ENCODE peak calls at places on chromosomes 5 and 9, in eight cellular contexts. C, E, F, S, G, R, P and D are unnamed samples.

GRCh38 chr9:137878146-137878941 is 762 bp downstream of the CACNA1B start:
- DNase-seq in C (no peak), E (peak), F (no peak), S (peak), G (peak), R (no peak), P (no peak), D (peak)

GRCh38 chr5:88745093-88745696 is 137.8 kb downstream of the MEF2C start:
- DNase-seq in C (no peak), E (no peak), F (no peak), S (no peak), G (no peak), R (no peak), P (no peak), D (no peak)

GRCh38 chr9:91530829-91531228 is 107.2 kb upstream of the NFIL3 start:
- DNase-seq in C (no peak), E (no peak), F (no peak), S (no peak), G (no peak), R (no peak), P (no peak), D (no peak)

GRCh38 chr9:70100362-70100761 is 56.7 kb downstream of the MAMDC2 start:
- DNase-seq in C (peak), E (no peak), F (no peak), S (no peak), G (no peak), R (peak), P (no peak), D (no peak)

GRCh38 chr5:147346006-147346561 is 111.3 kb downstream of the STK32A start:
- DNase-seq in C (no peak), E (no peak), F (no peak), S (no peak), G (no peak), R (no peak), P (no peak), D (no peak)

GRCh38 chr5:111670826-111671492 is 86.0 kb downstream of the NREP start:
- DNase-seq in C (no peak), E (no peak), F (no peak), S (no peak), G (no peak), R (no peak), P (no peak), D (no peak)

GRCh38 chr5:155125696-155126095 is 112.1 kb downstream of the KIF4B start:
- DNase-seq in C (no peak), E (no peak), F (no peak), S (no peak), G (no peak), R (no peak), P (no peak), D (no peak)

GRCh38 chr5:37272564-37272963 is 23.4 kb upstream of the CPLANE1 start:
- DNase-seq in C (no peak), E (no peak), F (peak), S (no peak), G (peak), R (no peak), P (no peak), D (no peak)

GRCh38 chr5:95946451-95946850 is 15.2 kb downstream of the ELL2 start:
- DNase-seq in C (no peak), E (no peak), F (no peak), S (no peak), G (no peak), R (no peak), P (no peak), D (no peak)

GRCh38 chr9:27276182-27277030 is 20.5 kb downstream of the EQTN start:
- DNase-seq in C (peak), E (peak), F (peak), S (peak), G (no peak), R (no peak), P (no peak), D (no peak)

GRCh38 chr9:115616666-115617239 is 498.8 kb upstream of the TNC start:
- DNase-seq in C (no peak), E (no peak), F (no peak), S (no peak), G (no peak), R (no peak), P (no peak), D (no peak)

GRCh38 chr5:56270058-56270457 is 36.9 kb upstream of the ANKRD55 start:
- DNase-seq in C (no peak), E (no peak), F (no peak), S (no peak), G (no peak), R (no peak), P (no peak), D (no peak)

GRCh38 chr5:168006473-168007130 is 284.8 kb upstream of the WWC1 start:
- DNase-seq in C (no peak), E (no peak), F (no peak), S (no peak), G (no peak), R (no peak), P (peak), D (no peak)

GRCh38 chr5:122751293-122751753 is 23.6 kb upstream of the SNX2 start:
- DNase-seq in C (no peak), E (no peak), F (peak), S (no peak), G (peak), R (peak), P (no peak), D (no peak)

GRCh38 chr9:132880311-132880661 is 1.6 kb downstream of the SPACA9 start:
- DNase-seq in C (no peak), E (peak), F (no peak), S (no peak), G (no peak), R (no peak), P (no peak), D (no peak)

GRCh38 chr5:149618581-149619248 is 37.4 kb downstream of the ARHGEF37 start:
- DNase-seq in C (no peak), E (peak), F (peak), S (peak), G (peak), R (no peak), P (no peak), D (peak)

GRCh38 chr9:128558431-128559310 is 6.3 kb downstream of the SPTAN1 start:
- DNase-seq in C (peak), E (peak), F (peak), S (peak), G (no peak), R (peak), P (peak), D (peak)

GRCh38 chr9:94632736-94633135 is 6.6 kb downstream of the FBP1 start:
- DNase-seq in C (no peak), E (no peak), F (no peak), S (no peak), G (no peak), R (no peak), P (no peak), D (no peak)

GRCh38 chr5:93154551-93154950 is 426.5 kb downstream of the NR2F1-AS1 start:
- DNase-seq in C (no peak), E (no peak), F (no peak), S (no peak), G (no peak), R (no peak), P (no peak), D (no peak)

GRCh38 chr9:72060513-72060912 is at the start of gene C9orf57:
- DNase-seq in C (no peak), E (no peak), F (no peak), S (no peak), G (no peak), R (no peak), P (no peak), D (no peak)

GRCh38 chr5:142827934-142828576 is 57.9 kb downstream of the ARHGAP26 start:
- DNase-seq in C (no peak), E (no peak), F (no peak), S (no peak), G (no peak), R (no peak), P (no peak), D (no peak)

GRCh38 chr5:174877987-174878386 is 153.6 kb downstream of the MSX2 start:
- DNase-seq in C (no peak), E (no peak), F (no peak), S (no peak), G (no peak), R (no peak), P (no peak), D (no peak)

GRCh38 chr5:76547242-76547890 is 75.8 kb downstream of the F2RL2 start:
- DNase-seq in C (no peak), E (peak), F (no peak), S (peak), G (no peak), R (no peak), P (no peak), D (peak)

GRCh38 chr5:178765753-178766300 is 35.4 kb upstream of the ZNF354A start:
- DNase-seq in C (no peak), E (no peak), F (no peak), S (no peak), G (no peak), R (no peak), P (no peak), D (no peak)

GRCh38 chr9:76912631-76913275 is 6.8 kb upstream of the PRUNE2 start:
- DNase-seq in C (no peak), E (no peak), F (no peak), S (no peak), G (no peak), R (no peak), P (no peak), D (peak)

GRCh38 chr5:158590936-158591863 is 508.5 kb downstream of the EBF1 start:
- DNase-seq in C (peak), E (no peak), F (no peak), S (no peak), G (peak), R (no peak), P (no peak), D (no peak)

DNA sequence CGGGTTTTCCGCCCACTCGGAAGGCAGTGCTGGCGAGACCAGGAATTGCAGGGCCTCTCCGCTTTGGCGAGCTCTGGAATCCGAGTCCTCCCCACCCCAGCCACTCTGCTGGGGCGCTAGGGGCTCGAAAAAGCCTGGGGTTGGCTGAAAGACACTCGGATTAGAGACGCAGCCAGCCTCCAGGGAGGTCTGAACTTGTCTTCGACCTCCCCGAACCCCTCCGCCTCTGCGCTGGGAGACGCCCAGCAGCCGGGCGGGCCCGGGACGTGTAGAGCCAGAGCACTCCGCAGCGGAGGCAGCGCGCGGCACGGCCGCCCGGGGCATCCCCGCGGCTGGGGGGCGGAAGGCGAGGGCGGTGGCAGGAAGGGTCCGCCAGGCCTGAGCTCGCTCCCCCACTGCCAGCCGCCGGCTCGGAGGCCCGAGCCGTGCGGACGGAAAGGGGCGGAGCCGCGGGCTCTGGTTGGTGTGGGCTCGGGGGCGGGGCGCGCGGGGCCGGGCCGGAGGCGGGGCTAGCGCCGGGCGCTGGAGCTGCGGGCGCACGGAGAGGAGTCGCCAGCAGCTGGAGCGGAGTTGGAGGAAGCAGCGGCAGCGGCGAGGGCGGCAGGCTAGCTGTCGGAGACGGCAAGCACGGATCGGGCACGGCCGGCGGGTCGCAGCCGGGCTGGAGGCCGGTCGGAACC is at the start of gene PIK3R1:
- DNase-seq in C (peak), E (peak), F (peak), S (peak), G (peak), R (peak), P (peak), D (peak)
- TF ChIP-seq CTCF in C (peak), E (peak), F (no peak), S (no peak), G (no peak), R (no peak), P (peak), D (peak)

DNA sequence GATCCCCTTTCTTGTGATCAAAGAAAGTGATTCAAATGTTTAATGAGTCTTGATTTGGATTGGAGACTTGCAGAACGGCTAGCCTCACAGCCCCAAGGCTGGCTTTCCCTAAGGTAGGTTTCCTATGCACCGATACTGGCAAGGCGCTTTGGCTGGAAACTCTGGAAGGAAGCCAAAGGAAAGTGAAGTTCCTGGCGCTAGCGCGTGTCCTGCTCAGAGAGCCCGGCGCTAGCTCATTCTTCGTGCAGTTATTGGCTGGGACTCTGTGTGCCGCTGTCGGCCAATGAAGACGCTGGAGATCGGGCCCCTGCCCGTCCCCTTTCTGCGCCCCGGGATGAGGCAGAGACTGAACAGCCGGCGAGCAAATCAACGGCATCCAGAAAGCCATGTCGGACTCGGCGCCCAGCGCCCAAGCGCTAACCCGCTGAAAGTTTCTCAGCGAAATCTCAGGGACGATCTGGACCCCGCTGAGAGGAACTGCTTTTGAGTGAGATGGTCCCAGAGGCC is at the start of gene PCDHGC3:
- DNase-seq in C (peak), E (peak), F (peak), S (peak), G (peak), R (peak), P (peak), D (peak)
- TF ChIP-seq CTCF in C (peak), E (peak), F (no peak), S (peak), G (no peak), R (no peak), P (peak), D (peak)

DNA sequence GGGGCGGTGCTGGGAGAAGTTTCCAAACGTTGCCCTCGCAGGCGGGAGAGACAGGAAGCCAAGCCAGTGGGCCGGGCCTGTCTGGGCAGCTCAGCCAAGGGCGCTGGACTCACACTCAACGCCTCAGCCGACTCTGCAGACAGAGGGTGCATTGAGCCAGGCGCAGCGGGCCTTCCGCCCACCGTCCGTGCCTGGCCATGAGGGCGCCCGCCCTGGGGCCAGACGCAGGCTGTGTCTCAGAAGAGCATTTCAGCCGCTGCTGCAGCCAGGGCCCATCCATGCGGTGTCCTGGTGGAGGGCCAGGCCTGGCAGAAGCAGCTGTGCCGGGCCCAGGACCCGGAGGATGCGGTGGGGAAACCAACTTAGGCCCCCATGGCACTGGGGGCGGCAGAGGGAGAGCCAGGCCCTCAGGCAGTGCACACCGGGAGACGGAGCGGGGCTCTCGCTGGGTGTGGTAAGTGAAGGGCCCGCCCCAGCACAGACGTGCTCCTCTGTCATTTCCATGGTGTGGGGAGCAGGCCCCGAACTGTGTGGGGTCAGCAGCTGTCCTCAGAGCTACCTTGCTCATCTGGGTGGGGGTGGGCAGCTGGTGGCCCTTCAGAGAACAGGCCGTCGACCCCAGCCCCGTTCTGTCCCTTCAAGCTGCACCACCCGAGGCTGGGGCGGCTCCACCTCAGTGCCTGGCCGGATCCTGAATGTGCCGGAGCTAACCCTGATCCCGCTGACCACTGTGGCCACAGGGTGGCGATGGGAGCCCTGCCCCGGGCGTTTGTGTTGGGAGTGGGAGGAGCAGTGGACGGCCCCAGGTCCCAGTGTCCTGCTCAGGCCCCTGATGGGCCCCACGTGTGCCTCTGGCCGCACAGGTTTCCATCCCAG is 18.0 kb downstream of the DNLZ start:
- DNase-seq in C (no peak), E (no peak), F (peak), S (no peak), G (peak), R (peak), P (no peak), D (no peak)
- TF ChIP-seq CTCF in C (peak), E (no peak), F (peak), S (no peak), G (no peak), R (peak), P (peak), D (no peak)

GRCh38 chr9:108416321-108416720 is 439.5 kb downstream of the ACTL7B start:
- DNase-seq in C (no peak), E (no peak), F (peak), S (no peak), G (no peak), R (no peak), P (no peak), D (no peak)

GRCh38 chr9:108410161-108410560 is 445.6 kb downstream of the ACTL7B start:
- DNase-seq in C (no peak), E (no peak), F (no peak), S (no peak), G (no peak), R (no peak), P (no peak), D (no peak)

GRCh38 chr9:108411632-108412031 is 444.2 kb downstream of the ACTL7B start:
- DNase-seq in C (no peak), E (no peak), F (no peak), S (no peak), G (no peak), R (no peak), P (no peak), D (no peak)

GRCh38 chr9:108417726-108418125 is 438.1 kb downstream of the ACTL7B start:
- DNase-seq in C (no peak), E (no peak), F (no peak), S (no peak), G (no peak), R (no peak), P (no peak), D (no peak)

DNA sequence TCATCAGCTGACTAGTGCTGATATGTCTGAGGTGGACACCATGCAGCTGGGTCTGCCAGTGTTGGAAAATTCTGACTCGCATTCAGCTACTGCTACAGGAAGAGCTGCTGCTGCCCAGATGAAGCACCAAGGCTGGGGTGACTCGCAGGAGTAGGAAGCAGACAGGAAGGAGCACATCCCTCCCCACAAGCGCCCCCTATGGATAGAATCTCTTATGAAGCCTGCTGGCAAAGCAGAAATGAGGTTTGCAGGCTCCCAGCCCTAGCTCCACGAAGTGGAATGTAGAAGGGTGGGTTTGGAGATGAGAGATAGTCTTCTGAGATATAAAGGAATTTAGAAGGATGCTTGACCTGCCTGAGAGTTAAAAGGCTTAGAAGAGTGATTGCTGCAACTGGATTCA is 443.0 kb downstream of the ACTL7B start:
- DNase-seq in C (no peak), E (no peak), F (peak), S (no peak), G (peak), R (no peak), P (no peak), D (peak)
- TF ChIP-seq CTCF in C (no peak), E (no peak), F (no peak), S (no peak), G (peak), R (no peak), P (no peak), D (no peak)

DNA sequence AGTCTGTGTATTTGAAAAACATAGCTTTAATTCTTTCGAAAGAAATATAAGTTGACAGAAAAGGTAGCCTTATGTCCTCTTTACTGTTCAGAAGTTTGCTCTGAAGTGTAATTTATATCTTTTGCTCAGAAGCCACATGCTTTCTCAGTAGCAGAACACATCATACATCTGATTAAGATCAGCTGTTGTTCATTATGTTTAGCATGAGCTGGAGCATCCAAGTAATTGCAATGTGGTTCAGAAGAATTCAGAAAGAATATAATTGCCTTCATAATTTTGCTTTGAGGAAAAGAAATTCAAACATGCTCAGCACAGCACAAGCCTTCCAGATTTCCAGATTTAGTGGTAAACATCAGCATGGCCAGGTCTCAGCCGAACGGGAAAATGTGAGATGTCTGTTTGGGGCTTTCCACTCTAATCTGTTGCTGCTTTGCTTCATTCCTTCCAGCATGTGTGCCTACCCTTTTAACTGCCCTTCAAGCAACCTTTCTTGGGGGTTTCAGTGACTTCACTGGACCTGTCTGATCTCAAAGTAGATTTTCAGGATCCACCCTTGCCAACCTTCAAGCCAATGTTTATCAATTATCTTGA is 66.0 kb downstream of the ITGA1 start:
- DNase-seq in C (no peak), E (no peak), F (no peak), S (no peak), G (no peak), R (no peak), P (no peak), D (no peak)
- TF ChIP-seq CTCF in C (no peak), E (no peak), F (no peak), S (no peak), G (no peak), R (no peak), P (no peak), D (no peak)

GRCh38 chr5:58393716-58394115 is 66.2 kb downstream of the PLK2 start:
- DNase-seq in C (no peak), E (no peak), F (no peak), S (no peak), G (no peak), R (no peak), P (no peak), D (no peak)
- TF ChIP-seq CTCF in C (no peak), E (no peak), F (no peak), S (no peak), G (no peak), R (no peak), P (no peak), D (no peak)

GRCh38 chr5:53994148-53994547 is 316.2 kb downstream of the ARL15 start:
- DNase-seq in C (no peak), E (no peak), F (no peak), S (no peak), G (no peak), R (no peak), P (no peak), D (no peak)

GRCh38 chr5:53996008-53996407 is 314.4 kb downstream of the ARL15 start:
- DNase-seq in C (no peak), E (no peak), F (no peak), S (no peak), G (no peak), R (no peak), P (no peak), D (no peak)

GRCh38 chr5:53987091-53987490 is 323.3 kb downstream of the ARL15 start:
- DNase-seq in C (no peak), E (no peak), F (no peak), S (no peak), G (no peak), R (no peak), P (no peak), D (no peak)

GRCh38 chr5:53991942-53992341 is 318.4 kb downstream of the ARL15 start:
- DNase-seq in C (no peak), E (no peak), F (no peak), S (no peak), G (no peak), R (no peak), P (no peak), D (peak)
- TF ChIP-seq CTCF in C (no peak), E (no peak), F (no peak), S (no peak), G (peak), R (no peak), P (peak), D (peak)